ENCODE peak calls at places on chromosomes 1 and 21, in five cellular contexts. L, N, I, S and K are unnamed samples. For H3K4me1, the result is how much of the 10 kb centered on the place peaks cover.

GRCh38 chr1:230976825-230977747 is 1.6 kb downstream of the TTC13 start:
- DNase-seq in L (no peak), N (no peak), I (no peak), S (peak), K (no peak)

GRCh38 chr1:178031856-178032320 is 62.0 kb upstream of the RASAL2 start:
- DNase-seq in L (peak), N (peak), I (peak), S (no peak), K (peak)

GRCh38 chr1:202716654-202717053 is 6.4 kb upstream of the SYT2 start:
- DNase-seq in L (no peak), N (no peak), I (no peak), S (no peak), K (no peak)

GRCh38 chr1:73106931-73107330 is 824.6 kb upstream of the NEGR1 start:
- DNase-seq in L (no peak), N (no peak), I (no peak), S (no peak), K (no peak)

GRCh38 chr1:151478140-151478812 is 19.0 kb upstream of the POGZ start:
- DNase-seq in L (no peak), N (no peak), I (no peak), S (no peak), K (no peak)

GRCh38 chr1:215566556-215567490 is at the start of gene KCTD3:
- DNase-seq in L (peak), N (peak), I (peak), S (peak), K (peak)

GRCh38 chr1:96253281-96254035 is 468.1 kb upstream of the PTBP2 start:
- DNase-seq in L (no peak), N (no peak), I (no peak), S (no peak), K (no peak)

GRCh38 chr1:170927955-170928850 is 7.1 kb upstream of the MROH9 start:
- DNase-seq in L (peak), N (no peak), I (no peak), S (no peak), K (no peak)

GRCh38 chr1:116268211-116268610 is 104.8 kb upstream of the ATP1A1 start:
- DNase-seq in L (no peak), N (peak), I (no peak), S (no peak), K (no peak)

GRCh38 chr1:214178102-214178501 is 102.9 kb upstream of the SMYD2 start:
- DNase-seq in L (no peak), N (no peak), I (no peak), S (no peak), K (no peak)

GRCh38 chr1:106846656-106847055 is 209.8 kb upstream of the PRMT6 start:
- DNase-seq in L (no peak), N (no peak), I (no peak), S (no peak), K (no peak)

GRCh38 chr1:110112143-110112542 is at the start of gene UBL4B:
- DNase-seq in L (no peak), N (no peak), I (no peak), S (no peak), K (no peak)

GRCh38 chr1:38783659-38784229 is 75.8 kb downstream of the RRAGC start:
- DNase-seq in L (no peak), N (no peak), I (no peak), S (no peak), K (peak)

GRCh38 chr21:45129231-45129923 is 55.0 kb downstream of the ADARB1 start:
- DNase-seq in L (no peak), N (peak), I (no peak), S (no peak), K (no peak)

GRCh38 chr1:31145581-31146117 is 80.1 kb upstream of the PUM1 start:
- DNase-seq in L (no peak), N (no peak), I (no peak), S (no peak), K (peak)

GRCh38 chr1:75724472-75725022 is at the start of gene ACADM:
- DNase-seq in L (peak), N (peak), I (peak), S (peak), K (peak)

GRCh38 chr1:3736708-3737107 is 15.5 kb upstream of the CCDC27 start:
- DNase-seq in L (no peak), N (no peak), I (no peak), S (no peak), K (no peak)

GRCh38 chr1:24151175-24151533 is 8.2 kb upstream of the IL22RA1 start:
- DNase-seq in L (peak), N (peak), I (peak), S (peak), K (peak)

GRCh38 chr1:83931658-83932253 is 67.2 kb downstream of the TTLL7 start:
- DNase-seq in L (peak), N (peak), I (no peak), S (peak), K (peak)

GRCh38 chr1:199113265-199113869 is 474.5 kb downstream of the PTPRC start:
- DNase-seq in L (peak), N (peak), I (peak), S (peak), K (peak)

GRCh38 chr1:218755128-218755527 is 410.0 kb downstream of the TGFB2 start:
- DNase-seq in L (no peak), N (no peak), I (no peak), S (no peak), K (no peak)

GRCh38 chr21:28632718-28633408 is 359.8 kb downstream of the LTN1 start:
- DNase-seq in L (peak), N (peak), I (no peak), S (no peak), K (no peak)

GRCh38 chr21:37429356-37429755 is 62.8 kb downstream of the DYRK1A start:
- DNase-seq in L (no peak), N (no peak), I (no peak), S (no peak), K (no peak)

GRCh38 chr1:192104135-192104534 is 54.1 kb upstream of the RGS18 start:
- DNase-seq in L (no peak), N (no peak), I (no peak), S (no peak), K (no peak)

GRCh38 chr1:204560590-204560989 is 44.4 kb downstream of the MDM4 start:
- DNase-seq in L (peak), N (no peak), I (no peak), S (no peak), K (no peak)

GRCh38 chr21:29177800-29178199 is 47.4 kb downstream of the MAP3K7CL start:
- DNase-seq in L (no peak), N (no peak), I (no peak), S (no peak), K (no peak)

GRCh38 chr1:11514366-11514765 is 35.4 kb downstream of the DISP3 start:
- DNase-seq in L (no peak), N (no peak), I (no peak), S (no peak), K (no peak)

GRCh38 chr1:240134596-240134995 is 42.9 kb downstream of the FMN2 start:
- DNase-seq in L (no peak), N (no peak), I (no peak), S (no peak), K (no peak)

GRCh38 chr1:184827600-184828368 is 73.1 kb upstream of the EDEM3 start:
- DNase-seq in L (no peak), N (peak), I (no peak), S (no peak), K (no peak)

GRCh38 chr1:28172690-28173150 is 3.8 kb downstream of the PTAFR start:
- DNase-seq in L (no peak), N (no peak), I (no peak), S (peak), K (no peak)

GRCh38 chr1:57218487-57219079 is 205.3 kb downstream of the DAB1 start:
- DNase-seq in L (peak), N (no peak), I (no peak), S (no peak), K (no peak)

GRCh38 chr1:177228721-177229088 is 57.9 kb downstream of the BRINP2 start:
- DNase-seq in L (no peak), N (no peak), I (no peak), S (no peak), K (no peak)

GRCh38 chr1:186374313-186375151 is 521 bp downstream of the TPR start:
- DNase-seq in L (peak), N (peak), I (peak), S (no peak), K (peak)

GRCh38 chr1:41698916-41699860 is 214.7 kb upstream of the EDN2 start:
- DNase-seq in L (no peak), N (no peak), I (no peak), S (no peak), K (no peak)

GRCh38 chr1:67687198-67687545 is 2.2 kb downstream of the GADD45A start:
- DNase-seq in L (no peak), N (no peak), I (no peak), S (no peak), K (no peak)
- H3K4me1 ChIP-seq in L (under half), N (under half), I (under half), S (under half), K (under half)

GRCh38 chr1:228464487-228464983 is 22.6 kb upstream of the RNF187 start:
- DNase-seq in L (peak), N (peak), I (peak), S (peak), K (no peak)

GRCh38 chr1:228463009-228463558 is 24.1 kb upstream of the RNF187 start:
- DNase-seq in L (no peak), N (no peak), I (no peak), S (no peak), K (no peak)

GRCh38 chr1:228462560-228462959 is 24.6 kb upstream of the RNF187 start:
- DNase-seq in L (no peak), N (no peak), I (no peak), S (no peak), K (no peak)

GRCh38 chr1:228465134-228465533 is 22.0 kb upstream of the RNF187 start:
- DNase-seq in L (peak), N (no peak), I (no peak), S (no peak), K (no peak)

DNA sequence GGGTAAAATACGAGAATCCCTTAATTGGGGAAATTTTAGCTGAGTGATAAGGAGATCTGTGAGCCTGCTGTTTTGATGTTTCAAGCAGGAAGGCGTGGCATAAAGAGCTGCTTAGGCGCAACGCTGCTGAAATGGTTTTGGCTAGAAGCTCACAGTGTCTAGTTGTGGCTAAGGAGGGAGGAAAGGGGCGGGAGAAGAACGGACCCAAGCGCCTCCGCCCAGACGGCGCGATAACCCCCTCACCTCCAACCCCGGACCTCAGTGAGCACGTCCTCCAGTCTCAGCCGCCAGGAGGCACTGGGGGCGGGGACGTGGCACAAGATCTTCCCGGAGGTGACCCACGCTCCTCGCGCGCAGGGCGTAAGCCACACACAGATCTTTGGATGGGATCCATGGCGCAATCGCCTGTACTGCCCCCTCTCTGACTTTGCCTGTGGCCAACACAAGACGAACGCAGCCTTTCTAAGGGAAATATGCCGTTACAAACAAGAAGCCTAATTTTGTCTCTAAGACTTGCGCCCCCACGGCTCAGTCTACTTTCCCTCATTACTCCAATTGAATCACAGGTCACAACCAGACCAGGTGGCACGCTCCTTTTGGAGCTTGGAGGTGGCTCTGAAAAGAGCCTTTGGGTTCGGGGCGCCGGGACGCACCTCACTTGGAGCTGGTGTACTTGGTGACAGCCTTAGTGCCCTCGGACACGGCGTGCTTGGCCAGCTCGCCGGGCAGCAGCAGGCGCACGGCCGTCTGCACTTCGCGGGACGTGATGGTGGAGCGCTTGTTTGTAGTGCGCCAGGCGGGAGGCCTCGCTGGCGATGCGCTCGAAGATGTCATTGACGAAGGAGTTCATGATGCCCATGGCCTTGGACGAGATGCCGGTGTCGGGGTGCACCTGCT is 23.4 kb upstream of the RNF187 start:
- DNase-seq in L (peak), N (peak), I (no peak), S (peak), K (no peak)
- H3K4me3 ChIP-seq in L (peak), N (no peak), I (no peak), S (peak), K (no peak)

GRCh38 chr1:34371829-34372532 is 195.3 kb downstream of the C1orf94 start:
- DNase-seq in L (peak), N (no peak), I (no peak), S (no peak), K (no peak)

GRCh38 chr1:34369701-34370455 is 193.2 kb downstream of the C1orf94 start:
- DNase-seq in L (no peak), N (no peak), I (no peak), S (no peak), K (no peak)

GRCh38 chr1:34370748-34371147 is 194.0 kb downstream of the C1orf94 start:
- DNase-seq in L (no peak), N (no peak), I (no peak), S (no peak), K (no peak)

GRCh38 chr1:34372891-34373290 is 196.2 kb downstream of the C1orf94 start:
- DNase-seq in L (no peak), N (no peak), I (no peak), S (no peak), K (no peak)

DNA sequence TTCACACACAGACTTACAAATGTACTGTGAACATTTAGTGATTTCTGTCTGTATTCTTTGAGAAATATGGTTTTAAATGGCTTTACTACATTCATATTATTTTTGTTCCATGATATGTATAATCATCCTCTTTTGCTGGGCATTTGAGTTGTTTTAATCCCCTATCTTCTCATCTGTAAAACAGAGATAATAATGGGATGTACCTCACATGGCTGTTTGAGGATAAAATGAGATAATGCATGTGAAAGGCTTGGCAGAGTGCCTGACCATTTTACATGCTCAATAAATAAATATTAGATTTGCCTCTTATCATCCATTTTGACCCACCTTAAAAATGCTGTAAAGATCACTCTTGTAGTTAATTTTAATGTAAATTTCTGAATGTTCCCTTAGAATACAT is 197.2 kb downstream of the C1orf94 start:
- DNase-seq in L (no peak), N (no peak), I (no peak), S (no peak), K (no peak)
- H3K4me1 ChIP-seq in L (under half), N (under half), I (under half), S (under half), K (under half)

GRCh38 chr1:155166006-155166372 is 7.1 kb downstream of the KRTCAP2 start:
- DNase-seq in L (peak), N (no peak), I (no peak), S (no peak), K (no peak)

GRCh38 chr1:155168456-155169210 is 4.5 kb downstream of the KRTCAP2 start:
- DNase-seq in L (no peak), N (no peak), I (no peak), S (no peak), K (no peak)

GRCh38 chr1:155169541-155169940 is 3.6 kb downstream of the KRTCAP2 start:
- DNase-seq in L (no peak), N (no peak), I (no peak), S (no peak), K (no peak)

GRCh38 chr1:155167166-155168104 is 5.7 kb downstream of the KRTCAP2 start:
- DNase-seq in L (peak), N (peak), I (peak), S (peak), K (peak)

DNA sequence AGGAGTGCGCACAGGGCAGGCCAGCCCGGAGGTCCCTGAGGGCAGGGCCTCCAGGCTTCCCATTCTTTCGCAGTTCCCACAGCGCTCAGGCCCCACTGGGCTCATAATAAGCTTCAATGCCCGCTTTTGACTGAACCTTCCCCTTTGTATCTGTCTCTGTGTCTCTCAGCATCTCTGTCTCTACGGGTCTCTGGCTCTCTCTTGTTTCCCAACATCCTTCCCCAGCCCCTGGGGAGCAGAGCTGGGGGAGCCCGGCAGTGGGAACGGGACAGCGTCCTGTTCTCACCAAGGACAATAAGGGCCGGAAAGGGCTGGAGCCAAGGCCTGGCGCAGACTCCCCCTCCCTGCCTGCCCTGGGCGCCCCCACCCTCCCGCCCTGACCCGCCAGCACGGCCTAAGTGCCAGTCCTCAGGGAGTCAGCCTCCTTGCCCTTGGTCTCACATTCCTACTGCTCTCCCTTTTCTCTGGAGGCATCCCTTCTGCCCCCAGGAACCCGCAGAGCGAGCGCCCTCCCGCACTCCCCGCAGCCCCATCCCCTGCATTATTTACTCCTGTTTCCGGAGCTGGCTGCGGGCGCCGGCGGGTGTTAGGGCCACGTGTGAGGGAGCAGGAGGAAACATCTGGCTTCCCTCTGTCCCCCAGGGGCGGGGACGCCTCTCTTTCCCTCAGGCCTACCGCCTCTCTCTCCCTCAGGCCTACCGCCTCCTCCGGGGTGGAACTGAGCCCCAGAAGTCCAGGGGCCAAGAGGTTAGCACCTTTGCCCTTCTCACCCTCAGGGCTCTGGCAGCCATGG is 6.5 kb downstream of the KRTCAP2 start:
- DNase-seq in L (peak), N (no peak), I (no peak), S (no peak), K (no peak)
- H3K4me3 ChIP-seq in L (peak), N (no peak), I (no peak), S (no peak), K (no peak)

GRCh38 chr1:225611537-225612223 is 41.2 kb downstream of the ENAH start:
- DNase-seq in L (no peak), N (peak), I (no peak), S (no peak), K (no peak)
- H3K4me1 ChIP-seq in L (under half), N (under half), I (under half), S (under half), K (under half)

GRCh38 chr1:226679303-226679702 is 59.8 kb downstream of the ITPKB start:
- DNase-seq in L (no peak), N (no peak), I (no peak), S (no peak), K (no peak)
- H3K4me3 ChIP-seq in L (peak), N (no peak), I (no peak), S (peak), K (no peak)